ENCODE peak calls at places on chromosomes 2 and 18, in nine cellular contexts. One of them, this sample, is unnamed.

GRCh38 chr18:42644729-42645131 is 470.8 kb downstream of the RIT2 start:
- DNase-seq in WERI-Rb-1: no peak
- DNase-seq in lower leg skin: no peak
- DNase-seq in gastrocnemius medialis: no peak
- DNase-seq in nephron progenitor cell: no peak
- DNase-seq in HCT116: no peak
- DNase-seq in brain microvascular endothelial cell: peak
- DNase-seq in endothelial cell: no peak
- DNase-seq in right atrium auricular region: no peak
- DNase-seq in this sample: no peak

GRCh38 chr2:218780851-218781690 is 876 bp upstream of the CYP27A1 start:
- DNase-seq in endothelial cell: no peak
- DNase-seq in lower leg skin: no peak
- DNase-seq in brain microvascular endothelial cell: no peak
- DNase-seq in right atrium auricular region: no peak
- DNase-seq in nephron progenitor cell: no peak
- DNase-seq in WERI-Rb-1: no peak
- DNase-seq in HCT116: no peak
- DNase-seq in gastrocnemius medialis: no peak
- DNase-seq in this sample: no peak

GRCh38 chr2:168722592-168722991 is 79.8 kb upstream of the NOSTRIN start:
- DNase-seq in HCT116: no peak
- DNase-seq in lower leg skin: no peak
- DNase-seq in WERI-Rb-1: no peak
- DNase-seq in nephron progenitor cell: no peak
- DNase-seq in gastrocnemius medialis: peak
- DNase-seq in brain microvascular endothelial cell: peak
- DNase-seq in right atrium auricular region: no peak
- DNase-seq in endothelial cell: no peak
- DNase-seq in this sample: no peak

GRCh38 chr2:157468931-157469708 is 25.2 kb upstream of the CYTIP start:
- DNase-seq in lower leg skin: no peak
- DNase-seq in right atrium auricular region: no peak
- DNase-seq in brain microvascular endothelial cell: peak
- DNase-seq in HCT116: no peak
- DNase-seq in endothelial cell: no peak
- DNase-seq in WERI-Rb-1: no peak
- DNase-seq in nephron progenitor cell: no peak
- DNase-seq in gastrocnemius medialis: no peak
- DNase-seq in this sample: no peak

GRCh38 chr18:49250819-49251388 is 209.5 kb downstream of the DYM start:
- DNase-seq in HCT116: no peak
- DNase-seq in gastrocnemius medialis: no peak
- DNase-seq in right atrium auricular region: no peak
- DNase-seq in endothelial cell: no peak
- DNase-seq in lower leg skin: no peak
- DNase-seq in WERI-Rb-1: peak
- DNase-seq in brain microvascular endothelial cell: peak
- DNase-seq in nephron progenitor cell: no peak
- DNase-seq in this sample: no peak

GRCh38 chr2:71465961-71466300 is 12.6 kb downstream of the DYSF start:
- DNase-seq in endothelial cell: no peak
- DNase-seq in WERI-Rb-1: no peak
- DNase-seq in brain microvascular endothelial cell: no peak
- DNase-seq in nephron progenitor cell: no peak
- DNase-seq in right atrium auricular region: no peak
- DNase-seq in HCT116: no peak
- DNase-seq in lower leg skin: no peak
- DNase-seq in gastrocnemius medialis: no peak
- DNase-seq in this sample: no peak

GRCh38 chr2:671072-671471 is 6.1 kb downstream of the TMEM18 start:
- DNase-seq in nephron progenitor cell: no peak
- DNase-seq in HCT116: no peak
- DNase-seq in WERI-Rb-1: no peak
- DNase-seq in gastrocnemius medialis: no peak
- DNase-seq in lower leg skin: no peak
- DNase-seq in brain microvascular endothelial cell: no peak
- DNase-seq in right atrium auricular region: no peak
- DNase-seq in endothelial cell: no peak
- DNase-seq in this sample: no peak

GRCh38 chr18:8706545-8706980 is 1.2 kb downstream of the MTCL1 start:
- DNase-seq in endothelial cell: no peak
- DNase-seq in HCT116: no peak
- DNase-seq in brain microvascular endothelial cell: no peak
- DNase-seq in right atrium auricular region: no peak
- DNase-seq in WERI-Rb-1: no peak
- DNase-seq in gastrocnemius medialis: no peak
- DNase-seq in nephron progenitor cell: no peak
- DNase-seq in lower leg skin: no peak
- DNase-seq in this sample: no peak

GRCh38 chr2:65081232-65081685 is 25.0 kb downstream of the CEP68 start:
- DNase-seq in lower leg skin: no peak
- DNase-seq in brain microvascular endothelial cell: no peak
- DNase-seq in right atrium auricular region: no peak
- DNase-seq in HCT116: no peak
- DNase-seq in nephron progenitor cell: no peak
- DNase-seq in gastrocnemius medialis: no peak
- DNase-seq in endothelial cell: peak
- DNase-seq in WERI-Rb-1: no peak
- DNase-seq in this sample: no peak

GRCh38 chr18:74525741-74526140 is 8.6 kb upstream of the CNDP1 start:
- DNase-seq in WERI-Rb-1: no peak
- DNase-seq in HCT116: no peak
- DNase-seq in gastrocnemius medialis: no peak
- DNase-seq in right atrium auricular region: no peak
- DNase-seq in nephron progenitor cell: no peak
- DNase-seq in lower leg skin: no peak
- DNase-seq in endothelial cell: no peak
- DNase-seq in brain microvascular endothelial cell: no peak
- DNase-seq in this sample: no peak

GRCh38 chr18:64137914-64138313 is 11.0 kb downstream of the LINC00305 start:
- DNase-seq in brain microvascular endothelial cell: no peak
- DNase-seq in endothelial cell: no peak
- DNase-seq in HCT116: no peak
- DNase-seq in lower leg skin: no peak
- DNase-seq in WERI-Rb-1: no peak
- DNase-seq in nephron progenitor cell: no peak
- DNase-seq in right atrium auricular region: no peak
- DNase-seq in gastrocnemius medialis: no peak
- DNase-seq in this sample: no peak

GRCh38 chr2:40451926-40452605 is at the start of gene SLC8A1:
- DNase-seq in WERI-Rb-1: peak
- DNase-seq in nephron progenitor cell: peak
- DNase-seq in brain microvascular endothelial cell: peak
- DNase-seq in HCT116: no peak
- DNase-seq in right atrium auricular region: no peak
- DNase-seq in gastrocnemius medialis: no peak
- DNase-seq in endothelial cell: peak
- DNase-seq in lower leg skin: no peak
- DNase-seq in this sample: no peak

GRCh38 chr2:180559038-180559437 is 421.4 kb upstream of the UBE2E3 start:
- DNase-seq in endothelial cell: no peak
- DNase-seq in brain microvascular endothelial cell: no peak
- DNase-seq in HCT116: no peak
- DNase-seq in right atrium auricular region: no peak
- DNase-seq in WERI-Rb-1: no peak
- DNase-seq in lower leg skin: no peak
- DNase-seq in nephron progenitor cell: no peak
- DNase-seq in gastrocnemius medialis: no peak
- DNase-seq in this sample: no peak

GRCh38 chr2:55431982-55432627 is 12.4 kb upstream of the CCDC88A start:
- DNase-seq in nephron progenitor cell: no peak
- DNase-seq in WERI-Rb-1: no peak
- DNase-seq in lower leg skin: no peak
- DNase-seq in endothelial cell: no peak
- DNase-seq in right atrium auricular region: no peak
- DNase-seq in gastrocnemius medialis: no peak
- DNase-seq in brain microvascular endothelial cell: no peak
- DNase-seq in HCT116: peak
- DNase-seq in this sample: no peak

GRCh38 chr2:221501210-221501882 is 70.8 kb downstream of the EPHA4 start:
- DNase-seq in brain microvascular endothelial cell: peak
- DNase-seq in right atrium auricular region: no peak
- DNase-seq in nephron progenitor cell: no peak
- DNase-seq in lower leg skin: no peak
- DNase-seq in endothelial cell: no peak
- DNase-seq in gastrocnemius medialis: no peak
- DNase-seq in HCT116: no peak
- DNase-seq in WERI-Rb-1: no peak
- DNase-seq in this sample: no peak

GRCh38 chr2:96529376-96530143 is 7.0 kb upstream of the ARID5A start:
- DNase-seq in lower leg skin: no peak
- DNase-seq in gastrocnemius medialis: no peak
- DNase-seq in HCT116: no peak
- DNase-seq in WERI-Rb-1: no peak
- DNase-seq in right atrium auricular region: no peak
- DNase-seq in nephron progenitor cell: no peak
- DNase-seq in brain microvascular endothelial cell: no peak
- DNase-seq in endothelial cell: no peak
- DNase-seq in this sample: no peak

GRCh38 chr2:2824588-2824987 is 493.5 kb upstream of the MYT1L start:
- DNase-seq in gastrocnemius medialis: no peak
- DNase-seq in endothelial cell: no peak
- DNase-seq in lower leg skin: no peak
- DNase-seq in brain microvascular endothelial cell: no peak
- DNase-seq in nephron progenitor cell: no peak
- DNase-seq in WERI-Rb-1: peak
- DNase-seq in right atrium auricular region: peak
- DNase-seq in HCT116: no peak
- DNase-seq in this sample: no peak

GRCh38 chr2:73938761-73939352 is 12.2 kb downstream of the DGUOK start:
- DNase-seq in HCT116: no peak
- DNase-seq in endothelial cell: no peak
- DNase-seq in gastrocnemius medialis: no peak
- DNase-seq in right atrium auricular region: no peak
- DNase-seq in nephron progenitor cell: no peak
- DNase-seq in lower leg skin: no peak
- DNase-seq in WERI-Rb-1: no peak
- DNase-seq in brain microvascular endothelial cell: peak
- DNase-seq in this sample: no peak

GRCh38 chr2:10549196-10549595 is 101.1 kb upstream of the ODC1 start:
- DNase-seq in brain microvascular endothelial cell: no peak
- DNase-seq in right atrium auricular region: no peak
- DNase-seq in WERI-Rb-1: no peak
- DNase-seq in endothelial cell: no peak
- DNase-seq in lower leg skin: no peak
- DNase-seq in HCT116: no peak
- DNase-seq in nephron progenitor cell: no peak
- DNase-seq in gastrocnemius medialis: no peak
- DNase-seq in this sample: no peak

GRCh38 chr2:215431290-215431689 is 4.6 kb downstream of the FN1 start:
- DNase-seq in lower leg skin: no peak
- DNase-seq in nephron progenitor cell: no peak
- DNase-seq in WERI-Rb-1: no peak
- DNase-seq in brain microvascular endothelial cell: no peak
- DNase-seq in HCT116: no peak
- DNase-seq in gastrocnemius medialis: no peak
- DNase-seq in endothelial cell: no peak
- DNase-seq in right atrium auricular region: no peak
- DNase-seq in this sample: no peak

GRCh38 chr2:62234755-62235655 is 39.1 kb downstream of the B3GNT2 start:
- DNase-seq in WERI-Rb-1: no peak
- DNase-seq in lower leg skin: no peak
- DNase-seq in brain microvascular endothelial cell: no peak
- DNase-seq in gastrocnemius medialis: no peak
- DNase-seq in HCT116: no peak
- DNase-seq in right atrium auricular region: no peak
- DNase-seq in nephron progenitor cell: no peak
- DNase-seq in endothelial cell: no peak
- DNase-seq in this sample: no peak
- TF ChIP-seq CTCF in WERI-Rb-1: no peak
- TF ChIP-seq CTCF in lower leg skin: no peak
- TF ChIP-seq CTCF in brain microvascular endothelial cell: no peak
- TF ChIP-seq CTCF in gastrocnemius medialis: no peak
- TF ChIP-seq CTCF in HCT116: no peak
- TF ChIP-seq CTCF in right atrium auricular region: no peak
- TF ChIP-seq CTCF in nephron progenitor cell: no peak
- TF ChIP-seq CTCF in endothelial cell: no peak
- TF ChIP-seq CTCF in this sample: no peak

GRCh38 chr2:30259071-30259470 is 27.7 kb downstream of the LBH start:
- DNase-seq in WERI-Rb-1: no peak
- DNase-seq in brain microvascular endothelial cell: no peak
- DNase-seq in nephron progenitor cell: no peak
- DNase-seq in HCT116: no peak
- DNase-seq in endothelial cell: no peak
- DNase-seq in gastrocnemius medialis: no peak
- DNase-seq in right atrium auricular region: no peak
- DNase-seq in lower leg skin: no peak
- DNase-seq in this sample: peak
- TF ChIP-seq CTCF in WERI-Rb-1: no peak
- TF ChIP-seq CTCF in brain microvascular endothelial cell: no peak
- TF ChIP-seq CTCF in nephron progenitor cell: no peak
- TF ChIP-seq CTCF in HCT116: no peak
- TF ChIP-seq CTCF in endothelial cell: no peak
- TF ChIP-seq CTCF in gastrocnemius medialis: no peak
- TF ChIP-seq CTCF in right atrium auricular region: no peak
- TF ChIP-seq CTCF in lower leg skin: no peak
- TF ChIP-seq CTCF in this sample: no peak

GRCh38 chr18:22999212-22999611 is 66.1 kb downstream of the RBBP8 start:
- DNase-seq in nephron progenitor cell: no peak
- DNase-seq in HCT116: no peak
- DNase-seq in gastrocnemius medialis: no peak
- DNase-seq in brain microvascular endothelial cell: peak
- DNase-seq in endothelial cell: peak
- DNase-seq in lower leg skin: no peak
- DNase-seq in right atrium auricular region: no peak
- DNase-seq in WERI-Rb-1: no peak
- DNase-seq in this sample: no peak
- TF ChIP-seq CTCF in nephron progenitor cell: no peak
- TF ChIP-seq CTCF in HCT116: no peak
- TF ChIP-seq CTCF in gastrocnemius medialis: no peak
- TF ChIP-seq CTCF in brain microvascular endothelial cell: peak
- TF ChIP-seq CTCF in endothelial cell: no peak
- TF ChIP-seq CTCF in lower leg skin: no peak
- TF ChIP-seq CTCF in right atrium auricular region: no peak
- TF ChIP-seq CTCF in WERI-Rb-1: no peak
- TF ChIP-seq CTCF in this sample: no peak

DNA sequence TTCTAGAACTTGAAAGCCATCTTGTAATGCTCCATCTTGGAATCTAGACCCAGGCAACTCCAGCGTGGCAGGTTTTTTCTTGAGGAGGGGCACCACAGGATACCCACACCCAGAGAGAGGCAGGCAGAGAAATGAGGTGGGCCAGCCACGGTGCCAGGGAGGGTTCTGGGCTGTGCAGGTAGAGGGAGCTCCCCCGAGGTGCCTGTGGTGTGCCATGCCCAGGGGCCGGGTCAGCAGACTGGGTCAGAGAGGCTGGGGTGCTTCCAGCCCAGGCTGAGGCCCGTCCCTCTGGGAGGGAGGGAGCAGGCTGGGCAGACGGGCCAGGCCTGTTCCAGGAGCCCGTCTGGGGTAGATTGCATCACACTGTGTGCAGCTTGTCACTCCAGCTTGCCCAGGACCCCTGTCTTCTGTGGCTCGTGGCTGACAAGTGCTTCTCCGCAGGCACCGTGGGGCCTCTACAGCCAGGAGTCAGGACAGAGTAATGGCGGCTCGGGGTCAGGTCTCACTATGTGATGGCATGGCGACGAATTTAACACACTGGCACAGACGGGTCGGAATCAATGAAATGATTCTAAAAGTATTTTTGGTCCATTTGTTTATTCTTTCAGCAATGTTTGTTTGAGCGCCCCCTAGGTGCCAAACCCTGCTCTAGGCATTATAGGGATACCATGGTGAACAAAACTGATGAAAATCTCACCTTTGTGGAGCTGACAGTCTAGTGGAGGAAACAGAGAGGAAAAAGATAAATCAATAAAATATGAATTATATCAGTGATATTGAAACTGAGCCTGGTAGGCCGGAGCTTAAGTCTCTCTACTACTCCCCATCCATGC is 144.0 kb downstream of the ACOXL start:
- DNase-seq in HCT116: no peak
- DNase-seq in nephron progenitor cell: no peak
- DNase-seq in endothelial cell: no peak
- DNase-seq in lower leg skin: no peak
- DNase-seq in WERI-Rb-1: no peak
- DNase-seq in brain microvascular endothelial cell: no peak
- DNase-seq in right atrium auricular region: no peak
- DNase-seq in gastrocnemius medialis: no peak
- DNase-seq in this sample: no peak
- TF ChIP-seq CTCF in HCT116: peak
- TF ChIP-seq CTCF in nephron progenitor cell: peak
- TF ChIP-seq CTCF in endothelial cell: peak
- TF ChIP-seq CTCF in lower leg skin: no peak
- TF ChIP-seq CTCF in WERI-Rb-1: peak
- TF ChIP-seq CTCF in brain microvascular endothelial cell: no peak
- TF ChIP-seq CTCF in right atrium auricular region: no peak
- TF ChIP-seq CTCF in gastrocnemius medialis: no peak
- TF ChIP-seq CTCF in this sample: no peak

This sample was measured in suprapubic skin.